ENCODE peak calls at places on chromosomes 16 and 17, in four cellular contexts. One of them, this sample, is unnamed.

GRCh38 chr16:29992371-29992967 is 2.9 kb downstream of the HIRIP3 start:
- DNase-seq in coronary artery: no peak
- DNase-seq in MM.1S: no peak
- DNase-seq in foreskin fibroblast: no peak
- DNase-seq in this sample: no peak

GRCh38 chr17:17093764-17094163 is 51.5 kb downstream of the MPRIP start:
- DNase-seq in coronary artery: no peak
- DNase-seq in MM.1S: no peak
- DNase-seq in foreskin fibroblast: no peak
- DNase-seq in this sample: no peak

GRCh38 chr16:75372236-75372856 is 61.0 kb downstream of the CFDP1 start:
- DNase-seq in coronary artery: no peak
- DNase-seq in MM.1S: no peak
- DNase-seq in foreskin fibroblast: peak; percentile 43
- DNase-seq in this sample: no peak

GRCh38 chr16:67245674-67246080 is 1.6 kb downstream of the FHOD1 start:
- DNase-seq in coronary artery: peak; percentile 83
- DNase-seq in MM.1S: no peak
- DNase-seq in foreskin fibroblast: no peak
- DNase-seq in this sample: no peak

GRCh38 chr16:546909-547770 is 13.1 kb upstream of the PRR35 start:
- DNase-seq in coronary artery: no peak
- DNase-seq in MM.1S: no peak
- DNase-seq in foreskin fibroblast: no peak
- DNase-seq in this sample: no peak

GRCh38 chr17:82018152-82019041 is 4.3 kb downstream of the CENPX start:
- DNase-seq in coronary artery: no peak
- DNase-seq in MM.1S: no peak
- DNase-seq in foreskin fibroblast: no peak
- DNase-seq in this sample: no peak

GRCh38 chr17:76578376-76578775 is 7.3 kb downstream of the ST6GALNAC2 start:
- DNase-seq in coronary artery: no peak
- DNase-seq in MM.1S: no peak
- DNase-seq in foreskin fibroblast: no peak
- DNase-seq in this sample: no peak

GRCh38 chr17:67055041-67055443 is 10.7 kb downstream of the CACNG1 start:
- DNase-seq in coronary artery: peak; percentile 59
- DNase-seq in MM.1S: no peak
- DNase-seq in foreskin fibroblast: no peak
- DNase-seq in this sample: no peak

GRCh38 chr16:865026-865425 is 64.5 kb upstream of the GNG13 start:
- DNase-seq in coronary artery: no peak
- DNase-seq in MM.1S: no peak
- DNase-seq in foreskin fibroblast: no peak
- DNase-seq in this sample: no peak

GRCh38 chr17:50603340-50603739 is 31.3 kb upstream of the ABCC3 start:
- DNase-seq in coronary artery: no peak
- DNase-seq in MM.1S: no peak
- DNase-seq in foreskin fibroblast: no peak
- DNase-seq in this sample: peak; percentile 17

GRCh38 chr17:2755941-2756724 is 6.7 kb upstream of the CCDC92B start:
- DNase-seq in coronary artery: no peak
- DNase-seq in MM.1S: no peak
- DNase-seq in foreskin fibroblast: no peak
- DNase-seq in this sample: no peak

GRCh38 chr17:6924121-6924676 is 71.7 kb upstream of the ALOX12 start:
- DNase-seq in coronary artery: no peak
- DNase-seq in MM.1S: no peak
- DNase-seq in foreskin fibroblast: no peak
- DNase-seq in this sample: no peak

GRCh38 chr16:760065-760464 is 469 bp upstream of the MSLN start:
- DNase-seq in coronary artery: no peak
- DNase-seq in MM.1S: no peak
- DNase-seq in foreskin fibroblast: no peak
- DNase-seq in this sample: no peak

GRCh38 chr17:44820631-44821196 is 9.4 kb downstream of the GJC1 start:
- DNase-seq in coronary artery: no peak
- DNase-seq in MM.1S: no peak
- DNase-seq in foreskin fibroblast: peak; percentile 91
- DNase-seq in this sample: no peak

GRCh38 chr16:83995756-83996155 is 27.7 kb downstream of the NECAB2 start:
- DNase-seq in coronary artery: no peak
- DNase-seq in MM.1S: no peak
- DNase-seq in foreskin fibroblast: no peak
- DNase-seq in this sample: peak; percentile 10

GRCh38 chr17:53353919-53354351 is 468.8 kb upstream of the KIF2B start:
- DNase-seq in coronary artery: no peak
- DNase-seq in MM.1S: no peak
- DNase-seq in foreskin fibroblast: no peak
- DNase-seq in this sample: no peak

GRCh38 chr17:15261063-15261817 is 3.9 kb downstream of the PMP22 start:
- DNase-seq in coronary artery: peak; percentile 84
- DNase-seq in MM.1S: no peak
- DNase-seq in foreskin fibroblast: peak; percentile 53
- DNase-seq in this sample: no peak

GRCh38 chr17:37300683-37301082 is 75.1 kb upstream of the C17orf78 start:
- DNase-seq in coronary artery: no peak
- DNase-seq in MM.1S: no peak
- DNase-seq in foreskin fibroblast: no peak
- DNase-seq in this sample: no peak

GRCh38 chr17:77640916-77641605 is 317.4 kb upstream of the TNRC6C start:
- DNase-seq in coronary artery: no peak
- DNase-seq in MM.1S: no peak
- DNase-seq in foreskin fibroblast: no peak
- DNase-seq in this sample: no peak

GRCh38 chr17:36221187-36221586 is 10.3 kb downstream of the CCL4L2 start:
- DNase-seq in coronary artery: no peak
- DNase-seq in MM.1S: peak; percentile 5
- DNase-seq in foreskin fibroblast: no peak
- DNase-seq in this sample: no peak

GRCh38 chr16:56348168-56349085 is 76.9 kb downstream of the AMFR start:
- DNase-seq in coronary artery: no peak
- DNase-seq in MM.1S: no peak
- DNase-seq in foreskin fibroblast: no peak
- DNase-seq in this sample: no peak

GRCh38 chr17:38322156-38322779 is 21.5 kb downstream of the GPR179 start:
- DNase-seq in coronary artery: peak; percentile 54
- DNase-seq in MM.1S: peak; percentile 41
- DNase-seq in foreskin fibroblast: no peak
- DNase-seq in this sample: peak; percentile 66

GRCh38 chr16:81729451-81729850 is 49.6 kb upstream of the PLCG2 start:
- DNase-seq in coronary artery: no peak
- DNase-seq in MM.1S: no peak
- DNase-seq in foreskin fibroblast: no peak
- DNase-seq in this sample: no peak
- TF ChIP-seq CTCF in coronary artery: no peak
- TF ChIP-seq CTCF in MM.1S: no peak
- TF ChIP-seq CTCF in foreskin fibroblast: no peak
- TF ChIP-seq CTCF in this sample: no peak

GRCh38 chr17:3963214-3964201 is 729 bp downstream of the ATP2A3 start:
- DNase-seq in coronary artery: no peak
- DNase-seq in MM.1S: peak; percentile 73
- DNase-seq in foreskin fibroblast: no peak
- DNase-seq in this sample: peak; percentile 82
- H3K4me3 ChIP-seq in coronary artery: peak overlapping the region; percentile 77
- H3K4me3 ChIP-seq in MM.1S: peak overlapping the region; percentile 74
- H3K4me3 ChIP-seq in foreskin fibroblast: no peak overlapping the region
- H3K4me3 ChIP-seq in this sample: peak overlapping the region; percentile 92

GRCh38 chr17:63447688-63448005 is 1.5 kb upstream of the CYB561 start:
- DNase-seq in coronary artery: no peak
- DNase-seq in MM.1S: no peak
- DNase-seq in foreskin fibroblast: no peak
- DNase-seq in this sample: no peak
- TF ChIP-seq CTCF in coronary artery: no peak
- TF ChIP-seq CTCF in MM.1S: no peak
- TF ChIP-seq CTCF in foreskin fibroblast: no peak
- TF ChIP-seq CTCF in this sample: no peak

DNA sequence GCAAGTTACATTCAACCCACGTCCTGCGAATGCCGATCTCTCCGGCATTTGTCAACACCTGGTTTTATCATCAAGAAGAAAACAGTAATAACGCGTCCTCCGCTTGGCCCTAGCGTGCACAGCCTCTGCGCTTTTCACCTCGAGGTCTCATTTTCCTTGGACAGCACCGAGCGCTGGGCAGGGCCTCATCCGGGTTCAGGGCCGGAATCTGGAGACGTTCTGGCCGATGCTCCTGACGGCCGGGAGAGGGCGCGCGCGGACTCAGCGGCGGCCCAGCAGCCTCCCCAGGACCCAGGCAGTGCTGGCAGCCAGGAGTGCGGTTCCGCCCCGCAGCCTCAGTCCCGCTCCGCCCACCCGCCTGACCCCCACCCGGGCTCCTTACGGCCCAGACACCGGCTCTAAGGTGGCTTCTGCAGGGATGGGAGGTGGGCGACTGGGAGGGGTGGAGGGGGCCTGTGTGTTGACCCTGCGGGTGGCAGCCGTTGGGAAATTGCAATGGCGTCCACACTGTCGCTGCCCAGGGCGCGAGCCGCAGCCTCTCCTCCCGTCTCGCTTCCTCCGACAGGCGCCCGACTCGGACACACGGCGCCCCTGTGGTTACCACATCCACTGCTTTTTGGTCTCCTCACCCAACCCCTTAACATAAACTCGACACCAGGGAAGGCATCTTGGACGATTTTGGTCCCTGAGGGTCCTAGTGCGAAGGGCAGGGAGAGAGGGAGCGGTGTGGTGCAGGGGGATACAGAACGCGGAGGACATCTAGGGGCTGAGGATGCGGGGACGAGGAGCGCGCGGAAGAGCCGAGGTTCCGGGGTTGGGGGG is 7.4 kb upstream of the FLYWCH1 start:
- DNase-seq in coronary artery: peak; percentile 91
- DNase-seq in MM.1S: peak; percentile 83
- DNase-seq in foreskin fibroblast: peak; percentile 85
- DNase-seq in this sample: peak; percentile 91
- H3K4me3 ChIP-seq in coronary artery: peak overlapping the region; percentile 74
- H3K4me3 ChIP-seq in MM.1S: peak overlapping the region; percentile 96
- H3K4me3 ChIP-seq in foreskin fibroblast: peak overlapping the region; percentile 86
- H3K4me3 ChIP-seq in this sample: peak overlapping the region; percentile 86

GRCh38 chr17:48544356-48545021 is 420 bp downstream of the HOXB2 start:
- DNase-seq in coronary artery: peak; percentile 95
- DNase-seq in MM.1S: no peak
- DNase-seq in foreskin fibroblast: peak; percentile 68
- DNase-seq in this sample: no peak

GRCh38 chr17:48541574-48542113 is 3.3 kb downstream of the HOXB2 start:
- DNase-seq in coronary artery: peak; percentile 86
- DNase-seq in MM.1S: no peak
- DNase-seq in foreskin fibroblast: no peak
- DNase-seq in this sample: no peak

GRCh38 chr17:48543854-48544355 is 1.0 kb downstream of the HOXB2 start:
- DNase-seq in coronary artery: no peak
- DNase-seq in MM.1S: no peak
- DNase-seq in foreskin fibroblast: no peak
- DNase-seq in this sample: no peak

GRCh38 chr17:48542114-48542955 is 2.6 kb downstream of the HOXB2 start:
- DNase-seq in coronary artery: no peak
- DNase-seq in MM.1S: no peak
- DNase-seq in foreskin fibroblast: no peak
- DNase-seq in this sample: no peak

GRCh38 chr17:48542956-48543853 is 1.7 kb downstream of the HOXB2 start:
- DNase-seq in coronary artery: no peak
- DNase-seq in MM.1S: peak; percentile 45
- DNase-seq in foreskin fibroblast: peak; percentile 59
- DNase-seq in this sample: peak; percentile 56
- TF ChIP-seq CTCF in coronary artery: peak; percentile 10
- TF ChIP-seq CTCF in MM.1S: peak; percentile 31
- TF ChIP-seq CTCF in foreskin fibroblast: no peak
- TF ChIP-seq CTCF in this sample: peak; percentile 16